ENCODE peak calls at places on chromosomes 4 and X, in four cellular contexts. One of them, this sample, is unnamed.

GRCh38 chr4:757111-757510 is 51.5 kb downstream of the PCGF3 start:
- DNase-seq in MM.1S: no peak
- DNase-seq in ovary: no peak
- DNase-seq in BE2C: no peak
- DNase-seq in this sample: no peak

GRCh38 chrX:69165116-69165651 is at the start of gene PJA1:
- DNase-seq in MM.1S: peak
- DNase-seq in ovary: peak
- DNase-seq in BE2C: peak
- DNase-seq in this sample: peak

GRCh38 chr4:86089924-86090323 is 269.9 kb downstream of the MAPK10 start:
- DNase-seq in MM.1S: no peak
- DNase-seq in ovary: no peak
- DNase-seq in BE2C: no peak
- DNase-seq in this sample: no peak

GRCh38 chr4:36358173-36358572 is 76.8 kb downstream of the DTHD1 start:
- DNase-seq in MM.1S: no peak
- DNase-seq in ovary: no peak
- DNase-seq in BE2C: no peak
- DNase-seq in this sample: no peak

GRCh38 chr4:140151700-140152014 is 2.3 kb downstream of the MAML3 start:
- DNase-seq in MM.1S: peak
- DNase-seq in ovary: peak
- DNase-seq in BE2C: peak
- DNase-seq in this sample: peak

GRCh38 chr4:74944354-74944793 is 11.5 kb downstream of the PARM1 start:
- DNase-seq in MM.1S: peak
- DNase-seq in ovary: no peak
- DNase-seq in BE2C: no peak
- DNase-seq in this sample: no peak

GRCh38 chrX:44225667-44226066 is 117.8 kb downstream of the EFHC2 start:
- DNase-seq in MM.1S: no peak
- DNase-seq in ovary: no peak
- DNase-seq in BE2C: no peak
- DNase-seq in this sample: no peak

GRCh38 chr4:169571435-169571834 is 40.9 kb downstream of the NEK1 start:
- DNase-seq in MM.1S: no peak
- DNase-seq in ovary: no peak
- DNase-seq in BE2C: no peak
- DNase-seq in this sample: no peak

GRCh38 chr4:119068529-119068962 is 67.1 kb upstream of the MYOZ2 start:
- DNase-seq in MM.1S: no peak
- DNase-seq in ovary: no peak
- DNase-seq in BE2C: no peak
- DNase-seq in this sample: no peak

GRCh38 chr4:71052034-71052433 is 58.6 kb downstream of the DCK start:
- DNase-seq in MM.1S: no peak
- DNase-seq in ovary: no peak
- DNase-seq in BE2C: no peak
- DNase-seq in this sample: no peak

GRCh38 chr4:53463340-53463739 is 85.9 kb downstream of the FIP1L1 start:
- DNase-seq in MM.1S: no peak
- DNase-seq in ovary: no peak
- DNase-seq in BE2C: no peak
- DNase-seq in this sample: no peak

GRCh38 chr4:2009651-2010233 is 968 bp upstream of the NELFA start:
- DNase-seq in MM.1S: peak
- DNase-seq in ovary: peak
- DNase-seq in BE2C: peak
- DNase-seq in this sample: peak
- TF ChIP-seq CTCF in MM.1S: no peak
- TF ChIP-seq CTCF in ovary: no peak
- TF ChIP-seq CTCF in BE2C: peak
- TF ChIP-seq CTCF in this sample: no peak

DNA sequence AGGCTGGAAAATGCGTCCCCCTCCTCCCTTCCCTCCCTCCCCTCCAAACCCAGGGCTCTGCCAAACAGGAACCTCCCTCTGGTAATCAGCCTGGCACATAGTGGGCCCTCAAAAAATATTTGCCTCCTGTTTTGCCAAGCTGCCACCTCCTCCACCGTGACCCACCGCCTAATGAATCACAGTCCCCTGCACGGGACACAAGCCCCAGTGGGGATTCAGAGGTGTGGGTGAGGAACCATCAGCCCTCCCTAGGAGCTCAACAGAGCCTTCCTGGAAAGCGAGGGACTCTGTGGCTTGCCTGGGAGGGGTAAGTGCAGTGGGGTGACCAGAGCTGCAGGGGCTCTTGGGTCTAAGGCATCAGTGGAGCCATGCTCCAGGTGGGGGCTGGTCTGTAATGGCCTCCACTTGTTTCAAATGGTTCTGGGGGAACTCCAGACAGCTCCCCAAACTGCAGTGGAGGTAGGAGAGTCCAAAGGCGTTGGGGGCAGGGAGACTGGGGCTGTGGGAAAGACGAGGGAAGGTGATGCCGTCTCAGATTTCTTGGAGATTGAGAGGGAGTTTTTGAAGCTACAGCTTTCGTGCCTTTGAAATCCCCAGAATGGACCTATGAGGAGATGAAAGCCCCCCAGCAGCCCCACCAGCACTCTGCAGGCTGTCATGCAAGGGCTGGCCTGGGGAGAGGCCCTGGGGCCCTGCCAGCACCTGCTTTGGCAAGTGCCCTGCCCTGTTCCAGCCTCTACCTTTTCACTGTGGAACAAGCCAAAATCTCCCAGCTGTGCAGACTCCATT is 1.0 kb upstream of the PPP2R2C start:
- DNase-seq in MM.1S: no peak
- DNase-seq in ovary: no peak
- DNase-seq in BE2C: no peak
- DNase-seq in this sample: no peak
- TF ChIP-seq CTCF in MM.1S: no peak
- TF ChIP-seq CTCF in ovary: no peak
- TF ChIP-seq CTCF in BE2C: no peak
- TF ChIP-seq CTCF in this sample: no peak

GRCh38 chr4:4694296-4694772 is 152.5 kb upstream of the STX18 start:
- DNase-seq in MM.1S: no peak
- DNase-seq in ovary: peak
- DNase-seq in BE2C: peak
- DNase-seq in this sample: no peak
- TF ChIP-seq CTCF in MM.1S: peak
- TF ChIP-seq CTCF in ovary: no peak
- TF ChIP-seq CTCF in BE2C: peak
- TF ChIP-seq CTCF in this sample: peak

GRCh38 chr4:156970501-156971167 is 965 bp downstream of the PDGFC start:
- DNase-seq in MM.1S: peak
- DNase-seq in ovary: peak
- DNase-seq in BE2C: peak
- DNase-seq in this sample: peak
- TF ChIP-seq CTCF in MM.1S: peak
- TF ChIP-seq CTCF in ovary: no peak
- TF ChIP-seq CTCF in BE2C: peak
- TF ChIP-seq CTCF in this sample: no peak

DNA sequence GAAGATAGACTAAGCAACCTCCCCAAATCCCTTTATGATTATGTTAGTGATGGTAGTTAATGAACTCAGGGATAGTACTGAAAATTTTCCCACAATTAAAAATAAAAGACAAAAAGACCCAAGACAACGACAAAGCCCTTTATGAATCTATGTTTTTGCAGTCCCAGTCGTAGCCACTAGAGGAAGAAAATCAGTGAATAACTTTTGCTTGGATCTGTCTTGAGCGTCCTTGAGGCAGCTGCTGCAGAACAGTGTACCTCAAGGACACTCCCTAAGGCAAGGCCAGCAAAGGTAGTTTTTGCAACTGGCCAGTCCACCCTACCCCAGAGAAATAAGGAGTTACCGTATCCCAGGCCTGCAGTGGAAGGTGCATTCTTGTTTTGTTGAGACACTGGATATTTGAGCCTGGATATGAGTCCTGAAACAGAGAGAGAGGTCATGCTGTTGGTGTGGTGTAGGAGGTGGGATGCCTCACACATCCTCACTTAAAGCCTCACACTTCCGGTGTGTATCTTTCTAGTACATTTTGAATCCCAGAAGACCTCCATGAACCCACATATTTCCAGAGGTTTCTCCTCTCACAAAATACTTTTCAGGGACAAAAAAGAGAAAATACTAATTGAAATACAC is 8.7 kb upstream of the TIMM8A start:
- DNase-seq in MM.1S: peak
- DNase-seq in ovary: no peak
- DNase-seq in BE2C: no peak
- DNase-seq in this sample: no peak
- TF ChIP-seq CTCF in MM.1S: peak
- TF ChIP-seq CTCF in ovary: no peak
- TF ChIP-seq CTCF in BE2C: peak
- TF ChIP-seq CTCF in this sample: peak

DNA sequence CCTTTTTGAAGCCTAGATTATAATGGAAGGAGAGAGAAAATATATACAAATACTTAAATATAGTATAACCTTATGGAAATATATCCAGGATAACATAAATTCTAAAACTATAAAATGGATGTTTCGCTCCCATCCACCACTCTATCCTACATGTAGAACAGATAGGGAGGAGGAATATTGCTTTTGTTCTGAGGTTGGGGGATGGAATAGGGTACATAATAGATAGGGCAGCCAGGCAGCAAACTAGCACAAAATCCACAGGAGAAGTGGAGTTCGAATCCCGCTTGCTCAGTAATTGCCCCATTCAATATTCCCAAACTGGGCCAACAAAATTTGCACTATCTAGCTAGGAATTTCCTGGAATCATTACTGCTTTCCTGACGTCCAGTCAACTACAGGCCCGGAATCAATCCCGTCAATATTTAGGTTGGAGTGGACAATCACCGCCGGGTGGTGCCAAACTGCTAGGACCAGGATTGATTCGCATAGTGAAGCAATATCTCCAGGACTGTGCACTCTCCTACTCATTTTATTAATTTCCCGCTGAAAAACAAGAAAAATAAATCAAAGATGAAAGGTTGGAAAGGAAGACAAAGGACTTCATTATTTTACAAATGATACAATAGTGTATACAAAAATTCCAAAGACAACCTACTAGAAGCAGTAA is 40.4 kb upstream of the PAPSS1 start:
- DNase-seq in MM.1S: no peak
- DNase-seq in ovary: no peak
- DNase-seq in BE2C: peak
- DNase-seq in this sample: no peak
- TF ChIP-seq CTCF in MM.1S: no peak
- TF ChIP-seq CTCF in ovary: no peak
- TF ChIP-seq CTCF in BE2C: peak
- TF ChIP-seq CTCF in this sample: no peak

DNA sequence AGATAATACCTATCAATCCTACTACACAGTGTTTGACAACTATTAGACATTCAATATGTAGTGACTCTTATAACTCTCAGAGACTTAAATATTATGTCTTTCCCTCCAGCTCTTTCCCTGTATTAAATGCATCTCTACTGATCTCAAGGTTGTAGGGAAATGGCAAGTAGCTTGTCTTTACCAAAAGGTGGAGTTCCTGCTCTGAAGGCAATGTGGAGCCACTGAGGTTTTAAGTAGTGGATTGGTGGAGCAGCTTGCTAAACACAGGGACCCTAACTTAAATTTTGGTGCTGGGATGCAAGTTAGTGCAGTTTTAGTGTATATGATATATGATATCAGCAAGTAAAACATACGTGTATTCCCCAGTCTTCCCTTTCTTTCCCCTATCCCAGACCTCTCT is 13.1 kb downstream of the FNIP2 start:
- DNase-seq in MM.1S: no peak
- DNase-seq in ovary: no peak
- DNase-seq in BE2C: no peak
- DNase-seq in this sample: no peak
- TF ChIP-seq CTCF in MM.1S: no peak
- TF ChIP-seq CTCF in ovary: no peak
- TF ChIP-seq CTCF in BE2C: no peak
- TF ChIP-seq CTCF in this sample: no peak

DNA sequence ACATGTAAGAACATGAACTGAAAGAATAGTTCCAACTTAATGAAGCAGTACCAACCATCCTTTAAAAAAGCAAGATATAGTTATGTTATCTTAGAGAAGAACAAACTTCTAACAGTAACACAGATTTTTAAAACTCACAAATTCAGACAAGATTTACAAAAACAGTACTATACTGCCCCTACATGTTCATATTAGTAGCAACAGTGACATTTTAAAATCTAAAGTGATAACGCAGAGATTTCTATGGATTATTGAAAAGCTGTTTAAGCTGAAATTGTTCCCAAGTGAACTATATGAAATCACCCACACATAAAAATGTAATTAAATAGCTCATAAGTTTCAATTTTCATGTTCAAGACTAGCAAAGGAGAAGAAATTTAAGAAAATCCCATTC is 166.0 kb downstream of the FBXW7 start:
- DNase-seq in MM.1S: no peak
- DNase-seq in ovary: no peak
- DNase-seq in BE2C: no peak
- DNase-seq in this sample: no peak
- TF ChIP-seq CTCF in MM.1S: peak
- TF ChIP-seq CTCF in ovary: no peak
- TF ChIP-seq CTCF in BE2C: peak
- TF ChIP-seq CTCF in this sample: peak

This sample was measured in GM13977.